ENCODE peak calls at places on chromosomes 7 and 10, in seven cellular contexts. E is endodermal cell; C is stomach; V is CD8-positive, alpha-beta memory T cell; T is astrocyte of the spinal cord; K is left lung; W is ovary. S is an unnamed sample.

GRCh38 chr10:69239816-69240434 is 19.8 kb downstream of the HKDC1 start:
- DNase-seq in W (no peak), K (no peak), C (no peak), E (no peak), T (no peak), V (no peak), S (no peak)

GRCh38 chr7:138304071-138304320 is 156.1 kb upstream of the TRIM24 start:
- DNase-seq in T (no peak), W (no peak), E (no peak), C (no peak), V (no peak), K (no peak), S (no peak)

GRCh38 chr10:73860050-73860491 is 14.3 kb downstream of the CAMK2G start:
- DNase-seq in C (no peak), W (no peak), T (no peak), V (no peak), K (no peak), E (no peak), S (no peak)

GRCh38 chr10:126674741-126675515 is 4.4 kb upstream of the C10orf90 start:
- DNase-seq in T (no peak), V (no peak), E (no peak), W (no peak), K (no peak), C (no peak), S (no peak)

GRCh38 chr10:12842310-12842709 is 159.2 kb downstream of the CCDC3 start:
- DNase-seq in K (no peak), C (no peak), W (no peak), V (no peak), T (no peak), E (no peak), S (no peak)

GRCh38 chr10:86178401-86179142 is 188.0 kb downstream of the GRID1 start:
- DNase-seq in K (no peak), C (no peak), V (no peak), T (no peak), W (peak), E (peak), S (no peak)

GRCh38 chr10:111082102-111082975 is 5.5 kb downstream of the ADRA2A start:
- DNase-seq in V (no peak), W (no peak), T (no peak), E (peak), C (no peak), K (no peak), S (no peak)

GRCh38 chr7:54785261-54785660 is 26.2 kb upstream of the SEC61G start:
- DNase-seq in C (no peak), E (no peak), V (no peak), T (no peak), W (no peak), K (peak), S (no peak)

GRCh38 chr7:50665403-50666123 is 100.4 kb upstream of the DDC start:
- DNase-seq in K (no peak), E (no peak), V (no peak), W (no peak), C (no peak), T (peak), S (no peak)

GRCh38 chr10:44309939-44310761 is 74.7 kb downstream of the CXCL12 start:
- DNase-seq in C (no peak), V (no peak), K (no peak), T (no peak), E (no peak), W (no peak), S (no peak)
- H3K4me3 ChIP-seq in C (no peak), V (no peak), K (peak), T (no peak), E (no peak), W (no peak), S (no peak)

DNA sequence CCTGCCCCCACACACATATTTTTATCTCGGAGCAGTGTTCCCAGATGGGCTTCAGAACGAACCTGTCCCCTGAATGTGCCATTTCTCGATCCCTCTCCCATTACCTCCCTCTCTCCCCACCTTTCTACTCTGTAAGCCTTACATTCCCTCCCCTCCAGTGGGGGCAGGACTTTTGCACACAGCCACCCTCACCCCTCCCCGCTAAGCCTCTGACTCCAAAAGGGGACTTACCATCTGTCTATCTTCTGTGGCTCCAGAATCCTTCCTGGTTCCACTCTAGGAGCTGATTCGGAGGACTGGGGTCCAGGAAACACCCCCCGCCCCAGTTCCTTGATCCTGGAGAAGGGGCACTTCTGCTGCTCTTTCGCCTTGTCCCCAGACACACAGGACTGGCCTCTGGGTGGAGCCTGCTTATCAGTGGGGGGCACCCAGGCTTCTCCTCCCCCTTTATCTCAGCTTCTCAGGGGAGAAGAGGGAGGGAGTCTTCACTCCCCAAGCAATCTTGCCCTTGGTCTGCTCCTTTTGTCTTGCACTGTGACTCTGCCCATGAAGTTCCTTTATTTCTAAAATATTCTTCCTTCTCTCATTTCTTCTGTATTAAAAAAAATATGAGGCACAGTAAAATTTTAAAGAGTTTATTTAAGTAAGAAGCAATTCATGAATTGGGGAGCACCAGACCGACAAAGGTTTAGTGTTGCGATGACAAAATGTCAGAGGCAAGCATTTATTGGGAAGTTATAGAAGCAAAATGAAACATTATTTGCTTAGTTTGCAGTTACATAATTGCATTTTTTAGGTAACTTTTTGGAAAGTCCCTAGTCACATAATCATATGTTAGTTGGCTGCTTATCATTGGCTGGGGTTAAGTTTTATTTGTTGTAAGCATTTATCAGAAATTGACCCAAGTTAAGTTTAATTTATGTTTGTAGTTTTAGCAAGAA is at the start of gene KEL:
- DNase-seq in E (peak), C (no peak), K (no peak), W (no peak), T (no peak), V (no peak), S (no peak)
- H3K4me3 ChIP-seq in E (peak), C (no peak), K (no peak), W (no peak), T (no peak), V (peak), S (no peak)

GRCh38 chr7:98323597-98324322 is 42.3 kb downstream of the BRI3 start:
- DNase-seq in C (no peak), K (no peak), E (peak), W (no peak), V (no peak), T (peak), S (peak)

GRCh38 chr7:98322331-98323260 is 41.1 kb downstream of the BRI3 start:
- DNase-seq in K (no peak), C (no peak), V (no peak), W (no peak), E (peak), T (peak), S (no peak)

GRCh38 chr7:98319176-98319575 is 37.7 kb downstream of the BRI3 start:
- DNase-seq in V (no peak), T (no peak), C (no peak), K (peak), W (no peak), E (no peak), S (no peak)

GRCh38 chr7:98324782-98325181 is 43.3 kb downstream of the BRI3 start:
- DNase-seq in W (no peak), E (no peak), K (no peak), T (no peak), V (no peak), C (no peak), S (no peak)

GRCh38 chr7:98321301-98321700 is 39.8 kb downstream of the BRI3 start:
- DNase-seq in W (no peak), T (no peak), K (no peak), V (no peak), E (no peak), C (peak), S (no peak)
- H3K4me3 ChIP-seq in W (no peak), T (no peak), K (no peak), V (no peak), E (no peak), C (no peak), S (no peak)

GRCh38 chr7:157306836-157307533 is 29.8 kb upstream of the DNAJB6 start:
- DNase-seq in E (peak), W (no peak), T (no peak), V (no peak), C (no peak), K (peak), S (no peak)
- H3K4me3 ChIP-seq in E (no peak), W (no peak), T (no peak), V (no peak), C (no peak), K (no peak), S (no peak)

GRCh38 chr7:1668932-1669485 is 1.1 kb upstream of the ELFN1 start:
- DNase-seq in V (peak), T (no peak), C (no peak), E (peak), K (peak), W (peak), S (no peak)
- H3K4me3 ChIP-seq in V (no peak), T (no peak), C (peak), E (no peak), K (no peak), W (no peak), S (no peak)

GRCh38 chr10:72626444-72626754 is 520 bp upstream of the MICU1 start:
- DNase-seq in W (no peak), K (no peak), V (no peak), T (no peak), C (no peak), E (no peak), S (no peak)
- H3K4me3 ChIP-seq in W (peak), K (peak), V (peak), T (peak), C (peak), E (peak), S (peak)

S was measured in astrocyte of the cerebellum.